ENCODE peak calls at places on chromosome 16, in five cellular contexts. Q is breast epithelium, S is gastrocnemius medialis, R is A549, W is endothelial cell of umbilical vein. J is an unnamed sample.

GRCh38 chr16:3474136-3474779 is 21.0 kb downstream of the C16orf90 start:
- DNase-seq in Q (no peak), S (no peak), R (no peak), W (no peak), J (no peak)

GRCh38 chr16:25109643-25110042 is 1.9 kb upstream of the LCMT1 start:
- DNase-seq in Q (peak), S (peak), R (peak), W (peak), J (no peak)

GRCh38 chr16:29926675-29927522 is 873 bp upstream of the KCTD13 start:
- DNase-seq in Q (no peak), S (no peak), R (peak), W (no peak), J (peak)

GRCh38 chr16:22375963-22376640 is 1.7 kb upstream of the CDR2 start:
- DNase-seq in Q (no peak), S (no peak), R (no peak), W (no peak), J (no peak)

GRCh38 chr16:630815-631405 is at the start of gene WFIKKN1:
- DNase-seq in Q (no peak), S (no peak), R (no peak), W (no peak), J (peak)

GRCh38 chr16:57801098-57801855 is 1.0 kb downstream of the KIFC3 start:
- DNase-seq in Q (no peak), S (no peak), R (peak), W (peak), J (no peak)

GRCh38 chr16:75053791-75054555 is 55.1 kb downstream of the ZNRF1 start:
- DNase-seq in Q (peak), S (peak), R (peak), W (peak), J (peak)

GRCh38 chr16:77570574-77570973 is 135.7 kb upstream of the ADAMTS18 start:
- DNase-seq in Q (no peak), S (no peak), R (no peak), W (no peak), J (no peak)

GRCh38 chr16:83887564-83887963 is 11.4 kb upstream of the MLYCD start:
- DNase-seq in Q (no peak), S (no peak), R (no peak), W (no peak), J (no peak)

GRCh38 chr16:28067604-28068382 is 4.3 kb upstream of the GSG1L start:
- DNase-seq in Q (no peak), S (no peak), R (no peak), W (no peak), J (no peak)

GRCh38 chr16:86894168-86894567 is 315.8 kb downstream of the FOXL1 start:
- DNase-seq in Q (no peak), S (peak), R (no peak), W (no peak), J (no peak)

GRCh38 chr16:60788631-60789030 is 1247.6 kb downstream of the CDH8 start:
- DNase-seq in Q (no peak), S (no peak), R (no peak), W (no peak), J (no peak)

GRCh38 chr16:67378642-67379041 is 14.7 kb downstream of the TPPP3 start:
- DNase-seq in Q (no peak), S (peak), R (no peak), W (no peak), J (no peak)

GRCh38 chr16:86877108-86877507 is 298.8 kb downstream of the FOXL1 start:
- DNase-seq in Q (no peak), S (no peak), R (no peak), W (no peak), J (no peak)

GRCh38 chr16:10683160-10683559 is 11.6 kb downstream of the TEKT5 start:
- DNase-seq in Q (no peak), S (no peak), R (no peak), W (no peak), J (no peak)

GRCh38 chr16:75424096-75424762 is 9.1 kb downstream of the CFDP1 start:
- DNase-seq in Q (no peak), S (no peak), R (no peak), W (no peak), J (no peak)

GRCh38 chr16:9092282-9092962 is 978 bp downstream of the HAPSTR1 start:
- DNase-seq in Q (peak), S (peak), R (peak), W (peak), J (peak)

GRCh38 chr16:58414938-58415451 is 22.7 kb downstream of the GINS3 start:
- DNase-seq in Q (no peak), S (no peak), R (no peak), W (peak), J (no peak)

GRCh38 chr16:56389554-56389953 is 35.8 kb downstream of the AMFR start:
- DNase-seq in Q (no peak), S (no peak), R (peak), W (no peak), J (no peak)

GRCh38 chr16:24070851-24071250 is 185.3 kb upstream of the CACNG3 start:
- DNase-seq in Q (no peak), S (no peak), R (peak), W (peak), J (no peak)

GRCh38 chr16:19132898-19133297 is 19.1 kb downstream of the ITPRIPL2 start:
- DNase-seq in Q (no peak), S (peak), R (no peak), W (no peak), J (no peak)

GRCh38 chr16:648071-648785 is 937 bp upstream of the WDR90 start:
- DNase-seq in Q (no peak), S (peak), R (peak), W (no peak), J (no peak)

GRCh38 chr16:76856112-76856511 is 334.9 kb upstream of the MON1B start:
- DNase-seq in Q (no peak), S (no peak), R (no peak), W (no peak), J (no peak)

GRCh38 chr16:16120044-16120381 is 103.3 kb downstream of the ABCC6 start:
- DNase-seq in Q (no peak), S (no peak), R (no peak), W (no peak), J (no peak)

GRCh38 chr16:20928774-20929411 is 28.3 kb downstream of the LYRM1 start:
- DNase-seq in Q (no peak), S (no peak), R (no peak), W (no peak), J (no peak)

GRCh38 chr16:368388-369158 is 1.8 kb downstream of the MRPL28 start:
- DNase-seq in Q (no peak), S (no peak), R (no peak), W (no peak), J (peak)

GRCh38 chr16:83940630-83941378 is 12.2 kb upstream of the OSGIN1 start:
- DNase-seq in Q (no peak), S (no peak), R (no peak), W (no peak), J (no peak)

GRCh38 chr16:19746561-19746960 is 28.5 kb downstream of the IQCK start:
- DNase-seq in Q (no peak), S (no peak), R (no peak), W (peak), J (no peak)

GRCh38 chr16:14011006-14011405 is 60.1 kb upstream of the MRTFB start:
- DNase-seq in Q (no peak), S (no peak), R (no peak), W (no peak), J (no peak)

GRCh38 chr16:14354561-14355351 is 275.3 kb downstream of the PARN start:
- DNase-seq in Q (no peak), S (peak), R (peak), W (no peak), J (no peak)

GRCh38 chr16:10852948-10853347 is 24.1 kb upstream of the CIITA start:
- DNase-seq in Q (no peak), S (no peak), R (no peak), W (no peak), J (no peak)

GRCh38 chr16:71429581-71429980 is 12.3 kb downstream of the TLE7 start:
- DNase-seq in Q (no peak), S (no peak), R (no peak), W (no peak), J (no peak)

GRCh38 chr16:54651851-54652770 is 278.6 kb upstream of the IRX5 start:
- DNase-seq in Q (no peak), S (no peak), R (no peak), W (no peak), J (no peak)

GRCh38 chr16:48608452-48608851 is 1.5 kb downstream of the N4BP1 start:
- DNase-seq in Q (no peak), S (no peak), R (no peak), W (no peak), J (no peak)

GRCh38 chr16:46986896-46987295 is 13.4 kb upstream of the DNAJA2 start:
- DNase-seq in Q (no peak), S (no peak), R (no peak), W (no peak), J (no peak)

GRCh38 chr16:73037331-73037745 is 10.6 kb downstream of the ZFHX3 start:
- DNase-seq in Q (no peak), S (peak), R (no peak), W (no peak), J (no peak)

GRCh38 chr16:62213763-62214162 is 177.5 kb upstream of the CDH8 start:
- DNase-seq in Q (no peak), S (no peak), R (peak), W (no peak), J (no peak)

GRCh38 chr16:53052519-53053501 is at the start of gene CHD9NB:
- DNase-seq in Q (peak), S (no peak), R (peak), W (peak), J (no peak)

GRCh38 chr16:88978608-88979346 is 1.8 kb upstream of the CBFA2T3 start:
- DNase-seq in Q (no peak), S (no peak), R (no peak), W (no peak), J (no peak)
- TF ChIP-seq POLR2A in Q (no peak), S (no peak), R (no peak), W (no peak), J (no peak)

GRCh38 chr16:85557083-85557975 is 55.8 kb upstream of the GSE1 start:
- DNase-seq in Q (no peak), S (peak), R (peak), W (no peak), J (no peak)
- TF ChIP-seq POLR2A in Q (no peak), S (no peak), R (no peak), W (no peak), J (no peak)

GRCh38 chr16:65954446-65954845 is 412.0 kb upstream of the CDH5 start:
- DNase-seq in Q (no peak), S (no peak), R (no peak), W (no peak), J (no peak)
- TF ChIP-seq POLR2A in Q (no peak), S (no peak), R (no peak), W (no peak), J (no peak)

DNA sequence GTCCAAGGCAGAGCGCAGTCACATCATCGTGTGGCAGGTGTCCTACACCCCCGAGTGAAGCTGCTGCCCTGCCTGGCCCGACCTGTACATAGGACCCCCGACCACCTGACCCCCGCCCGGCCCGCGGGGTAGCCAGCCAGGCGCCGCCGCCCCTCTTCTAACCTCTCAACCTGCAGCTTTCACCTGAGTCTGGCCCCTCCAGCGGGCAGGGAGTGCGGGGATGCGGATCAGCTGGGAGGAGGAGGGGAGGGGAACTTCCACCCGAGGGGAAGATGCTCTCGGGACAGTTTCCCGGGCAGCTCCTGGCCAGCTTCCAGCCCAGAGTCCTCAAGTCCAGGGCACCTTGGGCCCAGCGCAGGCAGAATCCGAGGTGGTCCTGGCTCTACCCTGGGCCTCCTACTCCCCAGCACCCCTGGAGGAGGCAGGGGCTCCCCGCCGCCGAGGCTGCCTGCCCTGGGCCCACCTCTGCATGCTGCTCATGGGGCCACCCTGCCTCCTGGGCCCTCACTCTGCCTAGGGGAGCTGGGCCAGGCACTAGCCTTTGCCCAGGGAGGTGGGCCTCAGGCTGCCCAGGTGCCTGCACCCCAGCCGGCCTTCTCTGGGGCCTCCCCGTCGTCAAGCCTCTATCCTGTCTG is 2.5 kb downstream of the NME3 start:
- DNase-seq in Q (no peak), S (no peak), R (no peak), W (no peak), J (no peak)
- TF ChIP-seq POLR2A in Q (no peak), S (no peak), R (peak), W (no peak), J (no peak)

J was measured in suprapubic skin.